ENCODE peak calls at places on chromosomes 3 and 15, in seven cellular contexts. X is foreskin fibroblast, T is A549, N is fibroblast of lung, V is bronchial epithelial cell, K is upper lobe of right lung, Z is mammary epithelial cell. Q is an unnamed sample.

GRCh38 chr15:80986487-80986886 is 3.1 kb downstream of the MESD start:
- DNase-seq in Z (no peak), K (no peak), N (no peak), X (no peak), T (no peak), V (no peak), Q (no peak)

GRCh38 chr3:197790033-197790432 is 1.0 kb upstream of the LRCH3 start:
- DNase-seq in T (no peak), X (no peak), V (no peak), Z (no peak), N (no peak), K (no peak), Q (no peak)

GRCh38 chr15:83067638-83067962 is 548 bp upstream of the BTBD1 start:
- DNase-seq in X (no peak), T (no peak), K (no peak), Z (no peak), N (no peak), V (no peak), Q (no peak)

GRCh38 chr15:44971036-44971435 is 14.5 kb downstream of the TERB2 start:
- DNase-seq in K (no peak), V (no peak), N (no peak), T (no peak), Z (no peak), X (no peak), Q (no peak)

GRCh38 chr15:98493966-98494511 is 154.3 kb upstream of the IGF1R start:
- DNase-seq in Z (no peak), X (no peak), V (no peak), K (no peak), N (no peak), T (no peak), Q (no peak)

GRCh38 chr3:43923101-43923979 is 232.6 kb downstream of the ABHD5 start:
- DNase-seq in V (no peak), K (no peak), Z (no peak), X (no peak), T (no peak), N (no peak), Q (no peak)

GRCh38 chr3:24773798-24774197 is 279.1 kb upstream of the THRB start:
- DNase-seq in X (peak; percentile 3), K (peak; percentile 69), V (peak; percentile 57), Z (peak; percentile 52), N (peak; percentile 78), T (peak; percentile 77), Q (peak; percentile 22)

GRCh38 chr15:32861741-32862140 is 143.9 kb downstream of the GREM1 start:
- DNase-seq in T (no peak), N (peak; percentile 86), Z (peak; percentile 37), V (no peak), X (peak; percentile 69), K (peak; percentile 71), Q (no peak)

GRCh38 chr3:117751691-117752090 is 1042.1 kb downstream of the TUSC7 start:
- DNase-seq in K (no peak), N (no peak), X (no peak), T (no peak), V (no peak), Z (no peak), Q (no peak)

GRCh38 chr3:32002536-32003368 is 21.2 kb downstream of the ZNF860 start:
- DNase-seq in T (no peak), K (peak; percentile 66), V (no peak), N (no peak), X (no peak), Z (no peak), Q (no peak)

GRCh38 chr3:133992385-133992784 is 37.3 kb downstream of the SLCO2A1 start:
- DNase-seq in X (no peak), K (no peak), N (no peak), Z (no peak), V (no peak), T (no peak), Q (no peak)

GRCh38 chr15:74817370-74817737 is 4.7 kb downstream of the LMAN1L start:
- DNase-seq in N (no peak), K (no peak), Z (peak; percentile 77), T (no peak), V (peak; percentile 74), X (no peak), Q (no peak)
- TF ChIP-seq CTCF in N (no peak), K (no peak), Z (peak; percentile 30), T (no peak), V (peak; percentile 58), X (peak; percentile 8), Q (peak; percentile 18)

GRCh38 chr3:152193673-152194267 is 75.0 kb upstream of the MBNL1 start:
- DNase-seq in V (no peak), T (no peak), N (no peak), Z (no peak), K (peak; percentile 51), X (no peak), Q (no peak)
- H3K4me3 ChIP-seq in V (no peak overlapping the region), T (peak overlapping the region; percentile 43), N (no peak overlapping the region), Z (no peak overlapping the region), K (peak overlapping the region; percentile 31), X (no peak overlapping the region), Q (no peak overlapping the region)

GRCh38 chr15:66966256-66966655 is 99.1 kb upstream of the SMAD3 start:
- DNase-seq in X (no peak), Z (no peak), V (peak; percentile 39), T (no peak), N (no peak), K (no peak), Q (no peak)
- TF ChIP-seq CTCF in X (peak; percentile 11), Z (peak; percentile 30), V (peak; percentile 37), T (peak; percentile 52), N (no peak), K (peak; percentile 20), Q (peak; percentile 49)

DNA sequence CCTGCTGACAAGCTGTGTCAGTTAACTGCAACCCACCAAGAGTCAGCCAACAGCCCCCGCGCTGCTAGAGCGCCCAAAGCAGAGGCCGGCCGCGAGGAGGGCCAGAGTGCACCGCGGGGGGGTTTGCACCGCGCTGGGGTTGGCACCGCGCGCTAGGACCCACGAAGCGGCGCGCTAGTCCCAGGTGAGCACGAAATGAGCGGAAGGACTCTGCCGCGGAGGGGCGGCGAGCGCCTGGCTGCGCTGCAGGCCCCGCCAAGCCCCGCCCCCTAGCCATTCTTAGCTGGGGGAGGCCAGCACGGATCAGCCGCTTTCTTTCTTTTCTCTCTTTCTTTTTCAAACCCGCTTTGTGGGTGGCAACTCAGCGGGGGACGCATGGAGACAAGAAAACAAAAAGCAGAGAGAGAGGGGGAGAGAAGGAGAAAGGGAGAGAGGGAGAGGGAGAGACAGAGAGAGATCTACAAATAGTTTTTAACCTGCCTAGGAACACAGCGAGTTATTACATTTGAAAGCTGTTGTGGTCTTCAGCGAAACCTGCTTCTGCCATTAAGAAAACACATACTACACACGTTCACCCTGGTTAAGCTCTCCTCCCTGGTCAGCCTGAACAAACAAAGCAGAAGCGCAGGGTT is 6.9 kb upstream of the FOXB1 start:
- DNase-seq in V (no peak), T (no peak), X (no peak), K (no peak), Z (peak; percentile 38), N (no peak), Q (no peak)
- H3K4me3 ChIP-seq in V (no peak overlapping the region), T (peak overlapping the region; percentile 27), X (no peak overlapping the region), K (peak overlapping the region; percentile 5), Z (no peak overlapping the region), N (no peak overlapping the region), Q (no peak overlapping the region)

GRCh38 chr15:70266412-70267089 is 168.8 kb upstream of the TLE3 start:
- DNase-seq in V (no peak), N (peak; percentile 79), K (peak; percentile 92), X (no peak), Z (no peak), T (no peak), Q (no peak)

GRCh38 chr15:70265986-70266385 is 168.3 kb upstream of the TLE3 start:
- DNase-seq in T (no peak), N (no peak), K (no peak), Z (no peak), X (no peak), V (no peak), Q (no peak)

GRCh38 chr15:70264014-70264492 is 166.3 kb upstream of the TLE3 start:
- DNase-seq in T (no peak), K (no peak), V (peak; percentile 29), Z (no peak), N (no peak), X (no peak), Q (no peak)

GRCh38 chr15:70264738-70265465 is 167.2 kb upstream of the TLE3 start:
- DNase-seq in Z (no peak), T (no peak), K (no peak), N (no peak), X (no peak), V (no peak), Q (no peak)

GRCh38 chr15:70265466-70265978 is 167.8 kb upstream of the TLE3 start:
- DNase-seq in K (no peak), Z (no peak), T (no peak), X (no peak), N (no peak), V (no peak), Q (no peak)
- TF ChIP-seq CTCF in K (peak; percentile 20), Z (no peak), T (no peak), X (no peak), N (no peak), V (peak; percentile 6), Q (peak; percentile 31)

GRCh38 chr15:36468746-36469145 is 110.7 kb upstream of the CDIN1 start:
- DNase-seq in T (no peak), K (no peak), V (peak; percentile 93), X (peak; percentile 94), N (peak; percentile 100), Z (peak; percentile 96), Q (no peak)

GRCh38 chr15:36472672-36473071 is 106.8 kb upstream of the CDIN1 start:
- DNase-seq in N (peak; percentile 66), X (no peak), Z (peak; percentile 40), K (no peak), T (no peak), V (peak; percentile 19), Q (no peak)

GRCh38 chr15:36465304-36465703 is 114.1 kb upstream of the CDIN1 start:
- DNase-seq in X (no peak), V (no peak), Z (no peak), T (no peak), K (no peak), N (peak; percentile 3), Q (no peak)

DNA sequence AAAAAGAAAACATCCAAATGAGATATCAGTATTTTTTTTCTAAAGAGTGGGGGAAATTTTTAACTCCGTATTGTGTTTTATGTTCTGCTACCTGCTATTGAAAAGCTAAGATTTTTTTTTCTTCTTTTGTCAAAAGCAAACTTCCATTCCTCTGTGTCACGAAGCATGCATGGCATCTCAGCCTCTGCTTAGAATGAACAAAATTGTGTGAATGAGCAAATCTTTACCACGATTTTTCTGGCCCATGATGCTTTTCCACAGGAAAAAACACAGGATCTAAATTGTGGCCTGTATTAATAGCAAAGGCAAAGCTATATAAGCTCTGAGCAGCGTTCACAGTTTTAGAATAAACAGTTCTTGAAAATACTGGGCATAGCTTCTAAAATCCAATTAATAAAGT is 109.9 kb upstream of the CDIN1 start:
- DNase-seq in Z (no peak), N (peak; percentile 47), V (peak; percentile 45), X (peak; percentile 51), K (no peak), T (no peak), Q (no peak)
- H3K4me3 ChIP-seq in Z (no peak overlapping the region), N (no peak overlapping the region), V (no peak overlapping the region), X (no peak overlapping the region), K (no peak overlapping the region), T (no peak overlapping the region), Q (no peak overlapping the region)

Q was measured in epithelial cell of proximal tubule.